ENCODE peak calls at places on chromosomes 5 and 9, in four cellular contexts. O is HEK293T, N is HepG2, V is fibroblast of gingiva. W is an unnamed sample.

GRCh38 chr5:164581889-164582288 is 1076.5 kb downstream of the MAT2B start:
- DNase-seq in O (no peak), N (no peak), V (no peak), W (no peak)

GRCh38 chr5:143350790-143351603 is 52.5 kb downstream of the NR3C1 start:
- DNase-seq in O (no peak), N (no peak), V (peak), W (no peak)

GRCh38 chr5:175513726-175514125 is 35.4 kb downstream of the SFXN1 start:
- DNase-seq in O (no peak), N (no peak), V (no peak), W (no peak)

GRCh38 chr5:153831976-153832375 is 206.7 kb downstream of the FAM114A2 start:
- DNase-seq in O (peak), N (peak), V (peak), W (no peak)

GRCh38 chr9:124263158-124263557 is 5.4 kb downstream of the NEK6 start:
- DNase-seq in O (no peak), N (no peak), V (no peak), W (no peak)

GRCh38 chr5:159849437-159850191 is 66.7 kb upstream of the ADRA1B start:
- DNase-seq in O (no peak), N (no peak), V (peak), W (no peak)

GRCh38 chr5:158658439-158659230 is 441.1 kb downstream of the EBF1 start:
- DNase-seq in O (no peak), N (no peak), V (peak), W (no peak)

GRCh38 chr5:83764101-83764500 is 43.4 kb upstream of the HAPLN1 start:
- DNase-seq in O (no peak), N (no peak), V (no peak), W (no peak)

GRCh38 chr5:164475339-164475977 is 970.0 kb downstream of the MAT2B start:
- DNase-seq in O (peak), N (peak), V (peak), W (no peak)

GRCh38 chr5:172723508-172723907 is 47.5 kb downstream of the DUSP1 start:
- DNase-seq in O (no peak), N (no peak), V (no peak), W (no peak)

GRCh38 chr9:79577969-79578723 is 6.4 kb downstream of the TLE4 start:
- DNase-seq in O (peak), N (no peak), V (peak), W (no peak)

GRCh38 chr9:1018121-1018520 is 32.0 kb upstream of the DMRT2 start:
- DNase-seq in O (peak), N (peak), V (no peak), W (no peak)

GRCh38 chr5:6365142-6365976 is 13.0 kb downstream of the MED10 start:
- DNase-seq in O (no peak), N (no peak), V (no peak), W (no peak)

GRCh38 chr9:106916491-106917235 is 53.7 kb downstream of the ZNF462 start:
- DNase-seq in O (no peak), N (peak), V (peak), W (no peak)

GRCh38 chr5:119287547-119288073 is 68.2 kb upstream of the TNFAIP8 start:
- DNase-seq in O (no peak), N (no peak), V (no peak), W (no peak)

GRCh38 chr9:14373726-14374125 is 59.8 kb upstream of the NFIB start:
- DNase-seq in O (no peak), N (no peak), V (peak), W (no peak)

GRCh38 chr9:35341585-35341984 is 148.3 kb upstream of the RUSC2 start:
- DNase-seq in O (no peak), N (no peak), V (peak), W (no peak)

GRCh38 chr9:89877051-89878002 is 272.5 kb downstream of the GADD45G start:
- DNase-seq in O (no peak), N (no peak), V (no peak), W (no peak)

GRCh38 chr9:130034570-130034969 is 8.4 kb downstream of the FNBP1 start:
- DNase-seq in O (no peak), N (no peak), V (peak), W (no peak)

GRCh38 chr5:52077941-52078825 is 694.9 kb downstream of the ISL1 start:
- DNase-seq in O (no peak), N (no peak), V (no peak), W (no peak)

GRCh38 chr5:153135416-153135815 is 355.1 kb upstream of the GRIA1 start:
- DNase-seq in O (no peak), N (no peak), V (no peak), W (no peak)

GRCh38 chr5:170504598-170505266 is 912 bp downstream of the KCNIP1 start:
- DNase-seq in O (no peak), N (no peak), V (no peak), W (no peak)

GRCh38 chr9:129626944-129627297 is 958 bp downstream of the NTMT1 start:
- DNase-seq in O (no peak), N (no peak), V (peak), W (no peak)

GRCh38 chr9:133226219-133227171 is 17.4 kb upstream of the OBP2B start:
- DNase-seq in O (no peak), N (no peak), V (no peak), W (no peak)

GRCh38 chr5:74422030-74422429 is 218.5 kb downstream of the ENC1 start:
- DNase-seq in O (no peak), N (no peak), V (no peak), W (no peak)

GRCh38 chr5:150263801-150264621 is 25.6 kb downstream of the CAMK2A start:
- DNase-seq in O (no peak), N (no peak), V (peak), W (no peak)

GRCh38 chr9:6015278-6016157 is at the start of gene RANBP6:
- DNase-seq in O (peak), N (peak), V (peak), W (peak)

GRCh38 chr5:53260446-53260845 is 150.9 kb upstream of the MOCS2 start:
- DNase-seq in O (no peak), N (no peak), V (no peak), W (no peak)

GRCh38 chr5:168086104-168086610 is 205.3 kb upstream of the WWC1 start:
- DNase-seq in O (peak), N (peak), V (no peak), W (no peak)

GRCh38 chr5:107593009-107593408 is 77.7 kb downstream of the EFNA5 start:
- DNase-seq in O (no peak), N (no peak), V (no peak), W (no peak)

GRCh38 chr9:78298046-78298511 is 1.2 kb downstream of the PSAT1 start:
- DNase-seq in O (peak), N (peak), V (no peak), W (no peak)

GRCh38 chr5:109688999-109689739 is 558 bp upstream of the MAN2A1 start:
- DNase-seq in O (peak), N (peak), V (peak), W (peak)